ENCODE peak calls at places on chromosomes 6 and 20, in ten cellular contexts. One of them, this sample, is unnamed.

GRCh38 chr6:33812669-33813068 is 8.9 kb upstream of the MLN start:
- DNase-seq in ELR: peak
- DNase-seq in nucleus accumbens: no peak
- DNase-seq in Daoy: peak
- DNase-seq in HT1080: peak
- DNase-seq in omental fat pad: no peak
- DNase-seq in HS-27A: peak
- DNase-seq in activated CD4-positive, CD25-positive, alpha-beta regulatory T cell: no peak
- DNase-seq in lower lobe of right lung: peak
- DNase-seq in stimulated activated CD4-positive, alpha-beta T cell treated with anti-CD3 and anti-CD28 coated beads, Interleukin-2, amount 100 ng/mL, for 24 hours: peak
- DNase-seq in this sample: no peak

GRCh38 chr6:28282923-28283322 is 1.6 kb downstream of the PGBD1 start:
- DNase-seq in ELR: peak
- DNase-seq in nucleus accumbens: no peak
- DNase-seq in Daoy: peak
- DNase-seq in HT1080: no peak
- DNase-seq in omental fat pad: no peak
- DNase-seq in HS-27A: no peak
- DNase-seq in activated CD4-positive, CD25-positive, alpha-beta regulatory T cell: no peak
- DNase-seq in lower lobe of right lung: no peak
- DNase-seq in stimulated activated CD4-positive, alpha-beta T cell treated with anti-CD3 and anti-CD28 coated beads, Interleukin-2, amount 100 ng/mL, for 24 hours: no peak
- DNase-seq in this sample: no peak

GRCh38 chr6:167047554-167047953 is 48.4 kb downstream of the CEP43 start:
- DNase-seq in ELR: no peak
- DNase-seq in nucleus accumbens: no peak
- DNase-seq in Daoy: no peak
- DNase-seq in HT1080: no peak
- DNase-seq in omental fat pad: no peak
- DNase-seq in HS-27A: no peak
- DNase-seq in activated CD4-positive, CD25-positive, alpha-beta regulatory T cell: no peak
- DNase-seq in lower lobe of right lung: peak
- DNase-seq in stimulated activated CD4-positive, alpha-beta T cell treated with anti-CD3 and anti-CD28 coated beads, Interleukin-2, amount 100 ng/mL, for 24 hours: peak
- DNase-seq in this sample: peak

GRCh38 chr20:43433250-43433854 is 24.3 kb upstream of the SRSF6 start:
- DNase-seq in ELR: no peak
- DNase-seq in nucleus accumbens: no peak
- DNase-seq in Daoy: no peak
- DNase-seq in HT1080: no peak
- DNase-seq in omental fat pad: no peak
- DNase-seq in HS-27A: no peak
- DNase-seq in activated CD4-positive, CD25-positive, alpha-beta regulatory T cell: no peak
- DNase-seq in lower lobe of right lung: no peak
- DNase-seq in stimulated activated CD4-positive, alpha-beta T cell treated with anti-CD3 and anti-CD28 coated beads, Interleukin-2, amount 100 ng/mL, for 24 hours: no peak
- DNase-seq in this sample: no peak

GRCh38 chr6:108942556-108943492 is 94.6 kb downstream of the ARMC2 start:
- DNase-seq in ELR: no peak
- DNase-seq in nucleus accumbens: no peak
- DNase-seq in Daoy: no peak
- DNase-seq in HT1080: no peak
- DNase-seq in omental fat pad: no peak
- DNase-seq in HS-27A: no peak
- DNase-seq in activated CD4-positive, CD25-positive, alpha-beta regulatory T cell: no peak
- DNase-seq in lower lobe of right lung: no peak
- DNase-seq in stimulated activated CD4-positive, alpha-beta T cell treated with anti-CD3 and anti-CD28 coated beads, Interleukin-2, amount 100 ng/mL, for 24 hours: peak
- DNase-seq in this sample: peak

GRCh38 chr6:80341330-80341729 is 234.9 kb downstream of the BCKDHB start:
- DNase-seq in ELR: peak
- DNase-seq in nucleus accumbens: no peak
- DNase-seq in Daoy: no peak
- DNase-seq in HT1080: no peak
- DNase-seq in omental fat pad: no peak
- DNase-seq in HS-27A: no peak
- DNase-seq in activated CD4-positive, CD25-positive, alpha-beta regulatory T cell: no peak
- DNase-seq in lower lobe of right lung: no peak
- DNase-seq in stimulated activated CD4-positive, alpha-beta T cell treated with anti-CD3 and anti-CD28 coated beads, Interleukin-2, amount 100 ng/mL, for 24 hours: no peak
- DNase-seq in this sample: no peak

GRCh38 chr20:2365666-2366065 is 15.0 kb upstream of the TGM6 start:
- DNase-seq in ELR: no peak
- DNase-seq in nucleus accumbens: no peak
- DNase-seq in Daoy: no peak
- DNase-seq in HT1080: no peak
- DNase-seq in omental fat pad: no peak
- DNase-seq in HS-27A: no peak
- DNase-seq in activated CD4-positive, CD25-positive, alpha-beta regulatory T cell: no peak
- DNase-seq in lower lobe of right lung: no peak
- DNase-seq in stimulated activated CD4-positive, alpha-beta T cell treated with anti-CD3 and anti-CD28 coated beads, Interleukin-2, amount 100 ng/mL, for 24 hours: no peak
- DNase-seq in this sample: no peak

GRCh38 chr6:41634657-41635056 is 3.6 kb upstream of the MDFI start:
- DNase-seq in ELR: no peak
- DNase-seq in nucleus accumbens: no peak
- DNase-seq in Daoy: peak
- DNase-seq in HT1080: peak
- DNase-seq in omental fat pad: no peak
- DNase-seq in HS-27A: peak
- DNase-seq in activated CD4-positive, CD25-positive, alpha-beta regulatory T cell: no peak
- DNase-seq in lower lobe of right lung: peak
- DNase-seq in stimulated activated CD4-positive, alpha-beta T cell treated with anti-CD3 and anti-CD28 coated beads, Interleukin-2, amount 100 ng/mL, for 24 hours: no peak
- DNase-seq in this sample: no peak

GRCh38 chr6:159871241-159871640 is 19.5 kb upstream of the MAS1 start:
- DNase-seq in ELR: no peak
- DNase-seq in nucleus accumbens: no peak
- DNase-seq in Daoy: no peak
- DNase-seq in HT1080: no peak
- DNase-seq in omental fat pad: no peak
- DNase-seq in HS-27A: no peak
- DNase-seq in activated CD4-positive, CD25-positive, alpha-beta regulatory T cell: no peak
- DNase-seq in lower lobe of right lung: no peak
- DNase-seq in stimulated activated CD4-positive, alpha-beta T cell treated with anti-CD3 and anti-CD28 coated beads, Interleukin-2, amount 100 ng/mL, for 24 hours: no peak
- DNase-seq in this sample: no peak

GRCh38 chr6:133671376-133671775 is 217.5 kb upstream of the TCF21 start:
- DNase-seq in ELR: no peak
- DNase-seq in nucleus accumbens: no peak
- DNase-seq in Daoy: no peak
- DNase-seq in HT1080: peak
- DNase-seq in omental fat pad: no peak
- DNase-seq in HS-27A: no peak
- DNase-seq in activated CD4-positive, CD25-positive, alpha-beta regulatory T cell: no peak
- DNase-seq in lower lobe of right lung: no peak
- DNase-seq in stimulated activated CD4-positive, alpha-beta T cell treated with anti-CD3 and anti-CD28 coated beads, Interleukin-2, amount 100 ng/mL, for 24 hours: no peak
- DNase-seq in this sample: no peak

GRCh38 chr6:150503586-150504339 is 95.9 kb upstream of the PLEKHG1 start:
- DNase-seq in ELR: no peak
- DNase-seq in nucleus accumbens: no peak
- DNase-seq in Daoy: no peak
- DNase-seq in HT1080: no peak
- DNase-seq in omental fat pad: no peak
- DNase-seq in HS-27A: no peak
- DNase-seq in activated CD4-positive, CD25-positive, alpha-beta regulatory T cell: no peak
- DNase-seq in lower lobe of right lung: no peak
- DNase-seq in stimulated activated CD4-positive, alpha-beta T cell treated with anti-CD3 and anti-CD28 coated beads, Interleukin-2, amount 100 ng/mL, for 24 hours: no peak
- DNase-seq in this sample: no peak

GRCh38 chr6:143609972-143610371 is 67.8 kb upstream of the PHACTR2 start:
- DNase-seq in ELR: no peak
- DNase-seq in nucleus accumbens: no peak
- DNase-seq in Daoy: no peak
- DNase-seq in HT1080: no peak
- DNase-seq in omental fat pad: no peak
- DNase-seq in HS-27A: no peak
- DNase-seq in activated CD4-positive, CD25-positive, alpha-beta regulatory T cell: no peak
- DNase-seq in lower lobe of right lung: no peak
- DNase-seq in stimulated activated CD4-positive, alpha-beta T cell treated with anti-CD3 and anti-CD28 coated beads, Interleukin-2, amount 100 ng/mL, for 24 hours: no peak
- DNase-seq in this sample: no peak

GRCh38 chr20:45921618-45922189 is 9.7 kb upstream of the PLTP start:
- DNase-seq in ELR: no peak
- DNase-seq in nucleus accumbens: no peak
- DNase-seq in Daoy: no peak
- DNase-seq in HT1080: no peak
- DNase-seq in omental fat pad: no peak
- DNase-seq in HS-27A: no peak
- DNase-seq in activated CD4-positive, CD25-positive, alpha-beta regulatory T cell: no peak
- DNase-seq in lower lobe of right lung: no peak
- DNase-seq in stimulated activated CD4-positive, alpha-beta T cell treated with anti-CD3 and anti-CD28 coated beads, Interleukin-2, amount 100 ng/mL, for 24 hours: no peak
- DNase-seq in this sample: no peak

GRCh38 chr6:23841116-23841515 is 284.9 kb upstream of the NRSN1 start:
- DNase-seq in ELR: no peak
- DNase-seq in nucleus accumbens: no peak
- DNase-seq in Daoy: no peak
- DNase-seq in HT1080: no peak
- DNase-seq in omental fat pad: no peak
- DNase-seq in HS-27A: no peak
- DNase-seq in activated CD4-positive, CD25-positive, alpha-beta regulatory T cell: no peak
- DNase-seq in lower lobe of right lung: no peak
- DNase-seq in stimulated activated CD4-positive, alpha-beta T cell treated with anti-CD3 and anti-CD28 coated beads, Interleukin-2, amount 100 ng/mL, for 24 hours: no peak
- DNase-seq in this sample: no peak

GRCh38 chr6:32196682-32197616 is 4.5 kb upstream of the GPSM3 start:
- DNase-seq in ELR: no peak
- DNase-seq in nucleus accumbens: peak
- DNase-seq in Daoy: no peak
- DNase-seq in HT1080: no peak
- DNase-seq in omental fat pad: no peak
- DNase-seq in HS-27A: no peak
- DNase-seq in activated CD4-positive, CD25-positive, alpha-beta regulatory T cell: no peak
- DNase-seq in lower lobe of right lung: no peak
- DNase-seq in stimulated activated CD4-positive, alpha-beta T cell treated with anti-CD3 and anti-CD28 coated beads, Interleukin-2, amount 100 ng/mL, for 24 hours: no peak
- DNase-seq in this sample: no peak

GRCh38 chr6:89506716-89507597 is 74.0 kb downstream of the ANKRD6 start:
- DNase-seq in ELR: no peak
- DNase-seq in nucleus accumbens: no peak
- DNase-seq in Daoy: no peak
- DNase-seq in HT1080: no peak
- DNase-seq in omental fat pad: no peak
- DNase-seq in HS-27A: no peak
- DNase-seq in activated CD4-positive, CD25-positive, alpha-beta regulatory T cell: no peak
- DNase-seq in lower lobe of right lung: no peak
- DNase-seq in stimulated activated CD4-positive, alpha-beta T cell treated with anti-CD3 and anti-CD28 coated beads, Interleukin-2, amount 100 ng/mL, for 24 hours: no peak
- DNase-seq in this sample: no peak

GRCh38 chr6:56437171-56437900 is 190.0 kb upstream of the COL21A1 start:
- DNase-seq in ELR: no peak
- DNase-seq in nucleus accumbens: no peak
- DNase-seq in Daoy: no peak
- DNase-seq in HT1080: no peak
- DNase-seq in omental fat pad: no peak
- DNase-seq in HS-27A: no peak
- DNase-seq in activated CD4-positive, CD25-positive, alpha-beta regulatory T cell: no peak
- DNase-seq in lower lobe of right lung: no peak
- DNase-seq in stimulated activated CD4-positive, alpha-beta T cell treated with anti-CD3 and anti-CD28 coated beads, Interleukin-2, amount 100 ng/mL, for 24 hours: no peak
- DNase-seq in this sample: no peak

GRCh38 chr6:132130530-132131298 is 179.5 kb upstream of the CCN2 start:
- DNase-seq in ELR: peak
- DNase-seq in nucleus accumbens: no peak
- DNase-seq in Daoy: peak
- DNase-seq in HT1080: peak
- DNase-seq in omental fat pad: no peak
- DNase-seq in HS-27A: no peak
- DNase-seq in activated CD4-positive, CD25-positive, alpha-beta regulatory T cell: no peak
- DNase-seq in lower lobe of right lung: no peak
- DNase-seq in stimulated activated CD4-positive, alpha-beta T cell treated with anti-CD3 and anti-CD28 coated beads, Interleukin-2, amount 100 ng/mL, for 24 hours: no peak
- DNase-seq in this sample: no peak

GRCh38 chr6:100965069-100965468 is 83.9 kb upstream of the ASCC3 start:
- DNase-seq in ELR: no peak
- DNase-seq in nucleus accumbens: no peak
- DNase-seq in Daoy: no peak
- DNase-seq in HT1080: no peak
- DNase-seq in omental fat pad: no peak
- DNase-seq in HS-27A: no peak
- DNase-seq in activated CD4-positive, CD25-positive, alpha-beta regulatory T cell: no peak
- DNase-seq in lower lobe of right lung: no peak
- DNase-seq in stimulated activated CD4-positive, alpha-beta T cell treated with anti-CD3 and anti-CD28 coated beads, Interleukin-2, amount 100 ng/mL, for 24 hours: no peak
- DNase-seq in this sample: no peak